ENCODE peak calls at places on chromosomes 16 and 17, in seven cellular contexts. U, M, R, Z, A, N and K are unnamed samples.
A peak's percentile ranks its signal among the peaks of the same experiment; 100 is the strongest.

GRCh38 chr17:74431568-74432483 is at the start of gene GPRC5C:
- DNase-seq in U (no peak), M (no peak), R (peak; percentile 43), Z (peak; percentile 87), A (peak; percentile 50), N (no peak), K (peak; percentile 79)

GRCh38 chr16:73170587-73170986 is 122.7 kb upstream of the ZFHX3 start:
- DNase-seq in U (no peak), M (no peak), R (no peak), Z (peak; percentile 44), A (no peak), N (no peak), K (no peak)

GRCh38 chr17:79840204-79840988 is 1.2 kb upstream of the CBX4 start:
- DNase-seq in U (peak; percentile 58), M (no peak), R (no peak), Z (no peak), A (peak; percentile 74), N (peak; percentile 63), K (peak; percentile 83)

GRCh38 chr17:53721101-53721500 is 101.6 kb upstream of the KIF2B start:
- DNase-seq in U (peak; percentile 3), M (no peak), R (no peak), Z (no peak), A (no peak), N (no peak), K (no peak)

GRCh38 chr16:1174477-1175357 is 21.8 kb downstream of the CACNA1H start:
- DNase-seq in U (no peak), M (no peak), R (no peak), Z (no peak), A (peak; percentile 30), N (no peak), K (no peak)

GRCh38 chr17:5446786-5447185 is 7.8 kb upstream of the C1QBP start:
- DNase-seq in U (no peak), M (no peak), R (no peak), Z (no peak), A (no peak), N (no peak), K (no peak)

GRCh38 chr16:23729503-23730424 is 16.7 kb upstream of the ERN2 start:
- DNase-seq in U (peak; percentile 56), M (no peak), R (no peak), Z (peak; percentile 64), A (peak; percentile 48), N (no peak), K (no peak)

GRCh38 chr17:12509836-12510235 is 155.9 kb upstream of the MYOCD start:
- DNase-seq in U (peak; percentile 9), M (no peak), R (no peak), Z (no peak), A (no peak), N (no peak), K (no peak)

GRCh38 chr16:82643136-82643535 is 16.4 kb downstream of the CDH13 start:
- DNase-seq in U (no peak), M (no peak), R (no peak), Z (no peak), A (no peak), N (no peak), K (no peak)

GRCh38 chr17:17177186-17177585 is 28.9 kb downstream of the PLD6 start:
- DNase-seq in U (no peak), M (no peak), R (no peak), Z (no peak), A (no peak), N (no peak), K (no peak)

GRCh38 chr17:30278032-30278431 is 13.7 kb downstream of the BLMH start:
- DNase-seq in U (peak; percentile 57), M (no peak), R (no peak), Z (peak; percentile 22), A (peak; percentile 62), N (no peak), K (no peak)